ENCODE peak calls at places on chromosomes 16 and 17, in five cellular contexts. One of them, this sample, is unnamed.

GRCh38 chr17:41678411-41678906 is 10.2 kb upstream of the EIF1 start:
- DNase-seq in stimulated activated CD4-positive, alpha-beta T cell treated with anti-CD3 and anti-CD28 coated beads, Interleukin-12 subunit alpha, Interleukin-12 subunit beta, amount 100 ng/mL, for 24 hours: no peak
- DNase-seq in NCI-H2029: no peak
- DNase-seq in body of pancreas: no peak
- DNase-seq in T-helper 2 cell: no peak
- DNase-seq in this sample: no peak

GRCh38 chr17:4204190-4204589 is 59.6 kb downstream of the ANKFY1 start:
- DNase-seq in stimulated activated CD4-positive, alpha-beta T cell treated with anti-CD3 and anti-CD28 coated beads, Interleukin-12 subunit alpha, Interleukin-12 subunit beta, amount 100 ng/mL, for 24 hours: no peak
- DNase-seq in NCI-H2029: no peak
- DNase-seq in body of pancreas: no peak
- DNase-seq in T-helper 2 cell: no peak
- DNase-seq in this sample: no peak

GRCh38 chr16:75065149-75065807 is 51.3 kb downstream of the LDHD start:
- DNase-seq in stimulated activated CD4-positive, alpha-beta T cell treated with anti-CD3 and anti-CD28 coated beads, Interleukin-12 subunit alpha, Interleukin-12 subunit beta, amount 100 ng/mL, for 24 hours: no peak
- DNase-seq in NCI-H2029: no peak
- DNase-seq in body of pancreas: no peak
- DNase-seq in T-helper 2 cell: no peak
- DNase-seq in this sample: no peak

GRCh38 chr16:85670840-85671239 is 17.9 kb downstream of the GINS2 start:
- DNase-seq in stimulated activated CD4-positive, alpha-beta T cell treated with anti-CD3 and anti-CD28 coated beads, Interleukin-12 subunit alpha, Interleukin-12 subunit beta, amount 100 ng/mL, for 24 hours: no peak
- DNase-seq in NCI-H2029: no peak
- DNase-seq in body of pancreas: no peak
- DNase-seq in T-helper 2 cell: no peak
- DNase-seq in this sample: no peak

GRCh38 chr16:10777356-10777755 is 33.7 kb downstream of the NUBP1 start:
- DNase-seq in stimulated activated CD4-positive, alpha-beta T cell treated with anti-CD3 and anti-CD28 coated beads, Interleukin-12 subunit alpha, Interleukin-12 subunit beta, amount 100 ng/mL, for 24 hours: no peak
- DNase-seq in NCI-H2029: no peak
- DNase-seq in body of pancreas: no peak
- DNase-seq in T-helper 2 cell: no peak
- DNase-seq in this sample: no peak

GRCh38 chr17:13428611-13429042 is 173.1 kb downstream of the HS3ST3A1 start:
- DNase-seq in stimulated activated CD4-positive, alpha-beta T cell treated with anti-CD3 and anti-CD28 coated beads, Interleukin-12 subunit alpha, Interleukin-12 subunit beta, amount 100 ng/mL, for 24 hours: no peak
- DNase-seq in NCI-H2029: no peak
- DNase-seq in body of pancreas: no peak
- DNase-seq in T-helper 2 cell: no peak
- DNase-seq in this sample: no peak

GRCh38 chr17:41496803-41497484 is 7.2 kb upstream of the KRT36 start:
- DNase-seq in stimulated activated CD4-positive, alpha-beta T cell treated with anti-CD3 and anti-CD28 coated beads, Interleukin-12 subunit alpha, Interleukin-12 subunit beta, amount 100 ng/mL, for 24 hours: peak
- DNase-seq in NCI-H2029: peak
- DNase-seq in body of pancreas: peak
- DNase-seq in T-helper 2 cell: no peak
- DNase-seq in this sample: peak

GRCh38 chr17:76146053-76146875 is 5.2 kb upstream of the FOXJ1 start:
- DNase-seq in stimulated activated CD4-positive, alpha-beta T cell treated with anti-CD3 and anti-CD28 coated beads, Interleukin-12 subunit alpha, Interleukin-12 subunit beta, amount 100 ng/mL, for 24 hours: no peak
- DNase-seq in NCI-H2029: no peak
- DNase-seq in body of pancreas: no peak
- DNase-seq in T-helper 2 cell: no peak
- DNase-seq in this sample: no peak

GRCh38 chr16:56732832-56733231 is 2.9 kb downstream of the NUP93 start:
- DNase-seq in stimulated activated CD4-positive, alpha-beta T cell treated with anti-CD3 and anti-CD28 coated beads, Interleukin-12 subunit alpha, Interleukin-12 subunit beta, amount 100 ng/mL, for 24 hours: no peak
- DNase-seq in NCI-H2029: no peak
- DNase-seq in body of pancreas: no peak
- DNase-seq in T-helper 2 cell: no peak
- DNase-seq in this sample: peak

GRCh38 chr16:12182202-12182601 is 205.7 kb downstream of the SNX29 start:
- DNase-seq in stimulated activated CD4-positive, alpha-beta T cell treated with anti-CD3 and anti-CD28 coated beads, Interleukin-12 subunit alpha, Interleukin-12 subunit beta, amount 100 ng/mL, for 24 hours: no peak
- DNase-seq in NCI-H2029: no peak
- DNase-seq in body of pancreas: no peak
- DNase-seq in T-helper 2 cell: no peak
- DNase-seq in this sample: no peak

GRCh38 chr17:38322156-38322779 is 21.5 kb downstream of the GPR179 start:
- DNase-seq in stimulated activated CD4-positive, alpha-beta T cell treated with anti-CD3 and anti-CD28 coated beads, Interleukin-12 subunit alpha, Interleukin-12 subunit beta, amount 100 ng/mL, for 24 hours: peak
- DNase-seq in NCI-H2029: peak
- DNase-seq in body of pancreas: peak
- DNase-seq in T-helper 2 cell: peak
- DNase-seq in this sample: peak

GRCh38 chr17:64152428-64153125 is 22.6 kb upstream of the ERN1 start:
- DNase-seq in stimulated activated CD4-positive, alpha-beta T cell treated with anti-CD3 and anti-CD28 coated beads, Interleukin-12 subunit alpha, Interleukin-12 subunit beta, amount 100 ng/mL, for 24 hours: no peak
- DNase-seq in NCI-H2029: no peak
- DNase-seq in body of pancreas: no peak
- DNase-seq in T-helper 2 cell: no peak
- DNase-seq in this sample: no peak

GRCh38 chr16:73504591-73504990 is 456.7 kb upstream of the ZFHX3 start:
- DNase-seq in stimulated activated CD4-positive, alpha-beta T cell treated with anti-CD3 and anti-CD28 coated beads, Interleukin-12 subunit alpha, Interleukin-12 subunit beta, amount 100 ng/mL, for 24 hours: no peak
- DNase-seq in NCI-H2029: no peak
- DNase-seq in body of pancreas: no peak
- DNase-seq in T-helper 2 cell: no peak
- DNase-seq in this sample: no peak

GRCh38 chr16:84220851-84221250 is 19.0 kb downstream of the KCNG4 start:
- DNase-seq in stimulated activated CD4-positive, alpha-beta T cell treated with anti-CD3 and anti-CD28 coated beads, Interleukin-12 subunit alpha, Interleukin-12 subunit beta, amount 100 ng/mL, for 24 hours: no peak
- DNase-seq in NCI-H2029: no peak
- DNase-seq in body of pancreas: no peak
- DNase-seq in T-helper 2 cell: no peak
- DNase-seq in this sample: no peak

GRCh38 chr16:72210571-72210970 is 38.6 kb upstream of the PMFBP1 start:
- DNase-seq in stimulated activated CD4-positive, alpha-beta T cell treated with anti-CD3 and anti-CD28 coated beads, Interleukin-12 subunit alpha, Interleukin-12 subunit beta, amount 100 ng/mL, for 24 hours: no peak
- DNase-seq in NCI-H2029: no peak
- DNase-seq in body of pancreas: no peak
- DNase-seq in T-helper 2 cell: no peak
- DNase-seq in this sample: no peak

GRCh38 chr17:65228734-65229390 is 91.7 kb downstream of the RGS9 start:
- DNase-seq in stimulated activated CD4-positive, alpha-beta T cell treated with anti-CD3 and anti-CD28 coated beads, Interleukin-12 subunit alpha, Interleukin-12 subunit beta, amount 100 ng/mL, for 24 hours: peak
- DNase-seq in NCI-H2029: no peak
- DNase-seq in body of pancreas: no peak
- DNase-seq in T-helper 2 cell: no peak
- DNase-seq in this sample: peak

GRCh38 chr17:33732116-33732515 is 439.0 kb upstream of the ASIC2 start:
- DNase-seq in stimulated activated CD4-positive, alpha-beta T cell treated with anti-CD3 and anti-CD28 coated beads, Interleukin-12 subunit alpha, Interleukin-12 subunit beta, amount 100 ng/mL, for 24 hours: no peak
- DNase-seq in NCI-H2029: no peak
- DNase-seq in body of pancreas: no peak
- DNase-seq in T-helper 2 cell: no peak
- DNase-seq in this sample: no peak

GRCh38 chr16:87115646-87116045 is 201.5 kb downstream of the C16orf95 start:
- DNase-seq in stimulated activated CD4-positive, alpha-beta T cell treated with anti-CD3 and anti-CD28 coated beads, Interleukin-12 subunit alpha, Interleukin-12 subunit beta, amount 100 ng/mL, for 24 hours: no peak
- DNase-seq in NCI-H2029: no peak
- DNase-seq in body of pancreas: no peak
- DNase-seq in T-helper 2 cell: no peak
- DNase-seq in this sample: no peak